ENCODE peak calls at places on chromosomes 11 and 22, in ten cellular contexts. One of them, this sample, is unnamed.

GRCh38 chr11:105923814-105924213 is 98.2 kb downstream of the MSANTD4 start:
- DNase-seq in lower lobe of right lung: no peak
- DNase-seq in CD4-positive, CD25-positive, alpha-beta regulatory T cell: no peak
- DNase-seq in bronchial epithelial cell: no peak
- DNase-seq in CD8-positive, alpha-beta memory T cell: no peak
- DNase-seq in esophagus squamous epithelium: no peak
- DNase-seq in A549: no peak
- DNase-seq in neuronal stem cell: no peak
- DNase-seq in BJ: peak
- DNase-seq in fibroblast of mammary gland: peak
- DNase-seq in this sample: no peak

GRCh38 chr11:123260511-123261211 is 65.6 kb upstream of the CLMP start:
- DNase-seq in A549: no peak
- DNase-seq in fibroblast of mammary gland: peak
- DNase-seq in CD4-positive, CD25-positive, alpha-beta regulatory T cell: no peak
- DNase-seq in BJ: no peak
- DNase-seq in bronchial epithelial cell: peak
- DNase-seq in neuronal stem cell: no peak
- DNase-seq in CD8-positive, alpha-beta memory T cell: no peak
- DNase-seq in esophagus squamous epithelium: no peak
- DNase-seq in lower lobe of right lung: no peak
- DNase-seq in this sample: no peak

GRCh38 chr11:33463059-33463458 is 205.9 kb downstream of the HIPK3 start:
- DNase-seq in A549: no peak
- DNase-seq in fibroblast of mammary gland: peak
- DNase-seq in CD4-positive, CD25-positive, alpha-beta regulatory T cell: no peak
- DNase-seq in esophagus squamous epithelium: no peak
- DNase-seq in BJ: no peak
- DNase-seq in lower lobe of right lung: no peak
- DNase-seq in CD8-positive, alpha-beta memory T cell: no peak
- DNase-seq in neuronal stem cell: no peak
- DNase-seq in bronchial epithelial cell: peak
- DNase-seq in this sample: no peak

GRCh38 chr11:2926611-2927492 is 2.4 kb downstream of the PHLDA2 start:
- DNase-seq in BJ: no peak
- DNase-seq in CD4-positive, CD25-positive, alpha-beta regulatory T cell: no peak
- DNase-seq in esophagus squamous epithelium: no peak
- DNase-seq in CD8-positive, alpha-beta memory T cell: no peak
- DNase-seq in neuronal stem cell: no peak
- DNase-seq in lower lobe of right lung: peak
- DNase-seq in bronchial epithelial cell: no peak
- DNase-seq in fibroblast of mammary gland: no peak
- DNase-seq in A549: no peak
- DNase-seq in this sample: no peak

GRCh38 chr11:10694481-10695239 is 1.1 kb upstream of the IRAG1 start:
- DNase-seq in bronchial epithelial cell: no peak
- DNase-seq in fibroblast of mammary gland: peak
- DNase-seq in A549: no peak
- DNase-seq in esophagus squamous epithelium: no peak
- DNase-seq in neuronal stem cell: no peak
- DNase-seq in lower lobe of right lung: no peak
- DNase-seq in BJ: no peak
- DNase-seq in CD8-positive, alpha-beta memory T cell: no peak
- DNase-seq in CD4-positive, CD25-positive, alpha-beta regulatory T cell: no peak
- DNase-seq in this sample: no peak

GRCh38 chr11:95821640-95822039 is 31.3 kb downstream of the CEP57 start:
- DNase-seq in CD8-positive, alpha-beta memory T cell: no peak
- DNase-seq in bronchial epithelial cell: peak
- DNase-seq in neuronal stem cell: no peak
- DNase-seq in BJ: no peak
- DNase-seq in lower lobe of right lung: no peak
- DNase-seq in CD4-positive, CD25-positive, alpha-beta regulatory T cell: no peak
- DNase-seq in esophagus squamous epithelium: no peak
- DNase-seq in A549: no peak
- DNase-seq in fibroblast of mammary gland: peak
- DNase-seq in this sample: no peak

GRCh38 chr11:94934362-94934761 is 39.0 kb downstream of the CWC15 start:
- DNase-seq in neuronal stem cell: no peak
- DNase-seq in bronchial epithelial cell: no peak
- DNase-seq in esophagus squamous epithelium: no peak
- DNase-seq in CD4-positive, CD25-positive, alpha-beta regulatory T cell: no peak
- DNase-seq in lower lobe of right lung: no peak
- DNase-seq in fibroblast of mammary gland: peak
- DNase-seq in BJ: no peak
- DNase-seq in A549: no peak
- DNase-seq in CD8-positive, alpha-beta memory T cell: no peak
- DNase-seq in this sample: peak

GRCh38 chr22:41197808-41198585 is 7.1 kb upstream of the L3MBTL2 start:
- DNase-seq in fibroblast of mammary gland: no peak
- DNase-seq in CD8-positive, alpha-beta memory T cell: peak
- DNase-seq in esophagus squamous epithelium: no peak
- DNase-seq in lower lobe of right lung: peak
- DNase-seq in BJ: no peak
- DNase-seq in CD4-positive, CD25-positive, alpha-beta regulatory T cell: peak
- DNase-seq in A549: peak
- DNase-seq in neuronal stem cell: no peak
- DNase-seq in bronchial epithelial cell: peak
- DNase-seq in this sample: peak

GRCh38 chr22:50676661-50677492 is 4.3 kb downstream of the SHANK3 start:
- DNase-seq in CD8-positive, alpha-beta memory T cell: no peak
- DNase-seq in lower lobe of right lung: no peak
- DNase-seq in bronchial epithelial cell: no peak
- DNase-seq in BJ: no peak
- DNase-seq in esophagus squamous epithelium: no peak
- DNase-seq in neuronal stem cell: no peak
- DNase-seq in fibroblast of mammary gland: no peak
- DNase-seq in A549: no peak
- DNase-seq in CD4-positive, CD25-positive, alpha-beta regulatory T cell: no peak
- DNase-seq in this sample: no peak

GRCh38 chr22:25797891-25798290 is 55.9 kb downstream of the MYO18B start:
- DNase-seq in BJ: no peak
- DNase-seq in esophagus squamous epithelium: no peak
- DNase-seq in CD4-positive, CD25-positive, alpha-beta regulatory T cell: no peak
- DNase-seq in lower lobe of right lung: no peak
- DNase-seq in CD8-positive, alpha-beta memory T cell: no peak
- DNase-seq in fibroblast of mammary gland: no peak
- DNase-seq in bronchial epithelial cell: no peak
- DNase-seq in neuronal stem cell: no peak
- DNase-seq in A549: no peak
- DNase-seq in this sample: no peak

GRCh38 chr11:17643506-17644405 is 75.6 kb upstream of the MYOD1 start:
- DNase-seq in lower lobe of right lung: no peak
- DNase-seq in BJ: no peak
- DNase-seq in bronchial epithelial cell: no peak
- DNase-seq in neuronal stem cell: no peak
- DNase-seq in CD4-positive, CD25-positive, alpha-beta regulatory T cell: no peak
- DNase-seq in A549: no peak
- DNase-seq in fibroblast of mammary gland: no peak
- DNase-seq in esophagus squamous epithelium: no peak
- DNase-seq in CD8-positive, alpha-beta memory T cell: no peak
- DNase-seq in this sample: no peak
- H3K4me3 ChIP-seq in lower lobe of right lung: no peak
- H3K4me3 ChIP-seq in BJ: no peak
- H3K4me3 ChIP-seq in bronchial epithelial cell: no peak
- H3K4me3 ChIP-seq in neuronal stem cell: no peak
- H3K4me3 ChIP-seq in CD4-positive, CD25-positive, alpha-beta regulatory T cell: no peak
- H3K4me3 ChIP-seq in A549: no peak
- H3K4me3 ChIP-seq in fibroblast of mammary gland: no peak
- H3K4me3 ChIP-seq in esophagus squamous epithelium: no peak
- H3K4me3 ChIP-seq in CD8-positive, alpha-beta memory T cell: no peak
- H3K4me3 ChIP-seq in this sample: no peak

DNA sequence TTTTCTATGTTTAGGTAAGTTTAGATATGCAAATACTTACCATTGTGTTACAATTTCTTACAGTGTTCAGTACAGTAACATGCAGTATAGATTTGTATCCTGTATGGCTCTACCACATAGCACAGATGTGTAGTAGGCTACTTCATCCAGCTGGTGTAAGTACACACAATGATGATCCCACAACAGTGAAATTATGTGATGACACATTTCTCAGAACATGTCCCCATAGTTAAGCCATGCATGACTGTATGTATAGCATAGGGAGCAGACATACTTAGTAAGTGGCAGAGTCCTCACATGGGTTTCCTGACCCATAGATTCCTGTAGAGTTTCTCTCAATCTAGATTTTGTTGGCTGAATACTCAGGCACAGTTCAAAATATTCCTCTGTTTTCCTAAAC is 26.8 kb upstream of the BARX2 start:
- DNase-seq in fibroblast of mammary gland: no peak
- DNase-seq in esophagus squamous epithelium: no peak
- DNase-seq in CD4-positive, CD25-positive, alpha-beta regulatory T cell: no peak
- DNase-seq in BJ: no peak
- DNase-seq in A549: no peak
- DNase-seq in bronchial epithelial cell: no peak
- DNase-seq in CD8-positive, alpha-beta memory T cell: no peak
- DNase-seq in neuronal stem cell: no peak
- DNase-seq in lower lobe of right lung: no peak
- DNase-seq in this sample: no peak
- H3K4me3 ChIP-seq in fibroblast of mammary gland: no peak
- H3K4me3 ChIP-seq in esophagus squamous epithelium: no peak
- H3K4me3 ChIP-seq in CD4-positive, CD25-positive, alpha-beta regulatory T cell: no peak
- H3K4me3 ChIP-seq in BJ: no peak
- H3K4me3 ChIP-seq in A549: no peak
- H3K4me3 ChIP-seq in bronchial epithelial cell: no peak
- H3K4me3 ChIP-seq in CD8-positive, alpha-beta memory T cell: no peak
- H3K4me3 ChIP-seq in neuronal stem cell: no peak
- H3K4me3 ChIP-seq in lower lobe of right lung: no peak
- H3K4me3 ChIP-seq in this sample: no peak

DNA sequence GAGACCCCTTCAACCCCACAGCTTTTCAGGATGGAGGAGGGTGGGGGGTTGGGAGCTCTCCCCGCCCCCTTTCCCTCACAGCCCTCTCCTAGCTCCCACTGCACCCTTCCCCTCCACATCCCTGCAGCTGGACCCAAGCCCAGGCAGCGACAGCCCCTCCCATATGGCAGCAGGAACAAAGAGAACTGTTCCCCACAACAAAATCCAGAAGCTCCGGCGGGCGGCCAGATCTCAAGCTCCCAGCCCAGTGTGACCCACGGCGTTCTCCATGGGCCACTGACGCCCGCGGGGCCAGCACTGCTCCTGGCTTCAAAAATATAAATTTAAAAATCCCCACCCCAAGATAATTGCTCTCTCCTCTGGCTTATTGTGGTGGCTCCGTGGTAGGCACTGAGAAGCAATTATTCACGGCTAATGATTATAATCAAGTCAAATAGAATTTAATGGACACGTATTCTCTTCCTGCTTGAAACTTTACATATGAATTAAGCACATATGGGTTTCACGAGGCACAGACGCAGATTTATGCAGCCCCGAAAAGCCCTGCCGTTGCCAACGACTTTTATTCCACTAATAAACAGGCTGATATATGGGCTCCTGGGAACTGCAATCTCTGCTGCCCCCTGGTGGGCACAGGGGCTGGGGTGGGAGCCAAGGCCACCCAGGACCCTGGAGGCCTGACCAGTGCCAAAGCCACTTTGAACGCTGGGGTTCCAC is 17.6 kb downstream of the MACROD1 start:
- DNase-seq in BJ: no peak
- DNase-seq in lower lobe of right lung: peak
- DNase-seq in neuronal stem cell: peak
- DNase-seq in A549: peak
- DNase-seq in CD4-positive, CD25-positive, alpha-beta regulatory T cell: peak
- DNase-seq in esophagus squamous epithelium: no peak
- DNase-seq in CD8-positive, alpha-beta memory T cell: peak
- DNase-seq in bronchial epithelial cell: peak
- DNase-seq in fibroblast of mammary gland: peak
- DNase-seq in this sample: no peak
- H3K4me3 ChIP-seq in BJ: no peak
- H3K4me3 ChIP-seq in lower lobe of right lung: peak
- H3K4me3 ChIP-seq in neuronal stem cell: no peak
- H3K4me3 ChIP-seq in A549: no peak
- H3K4me3 ChIP-seq in CD4-positive, CD25-positive, alpha-beta regulatory T cell: no peak
- H3K4me3 ChIP-seq in esophagus squamous epithelium: peak
- H3K4me3 ChIP-seq in CD8-positive, alpha-beta memory T cell: no peak
- H3K4me3 ChIP-seq in bronchial epithelial cell: no peak
- H3K4me3 ChIP-seq in fibroblast of mammary gland: peak
- H3K4me3 ChIP-seq in this sample: no peak

DNA sequence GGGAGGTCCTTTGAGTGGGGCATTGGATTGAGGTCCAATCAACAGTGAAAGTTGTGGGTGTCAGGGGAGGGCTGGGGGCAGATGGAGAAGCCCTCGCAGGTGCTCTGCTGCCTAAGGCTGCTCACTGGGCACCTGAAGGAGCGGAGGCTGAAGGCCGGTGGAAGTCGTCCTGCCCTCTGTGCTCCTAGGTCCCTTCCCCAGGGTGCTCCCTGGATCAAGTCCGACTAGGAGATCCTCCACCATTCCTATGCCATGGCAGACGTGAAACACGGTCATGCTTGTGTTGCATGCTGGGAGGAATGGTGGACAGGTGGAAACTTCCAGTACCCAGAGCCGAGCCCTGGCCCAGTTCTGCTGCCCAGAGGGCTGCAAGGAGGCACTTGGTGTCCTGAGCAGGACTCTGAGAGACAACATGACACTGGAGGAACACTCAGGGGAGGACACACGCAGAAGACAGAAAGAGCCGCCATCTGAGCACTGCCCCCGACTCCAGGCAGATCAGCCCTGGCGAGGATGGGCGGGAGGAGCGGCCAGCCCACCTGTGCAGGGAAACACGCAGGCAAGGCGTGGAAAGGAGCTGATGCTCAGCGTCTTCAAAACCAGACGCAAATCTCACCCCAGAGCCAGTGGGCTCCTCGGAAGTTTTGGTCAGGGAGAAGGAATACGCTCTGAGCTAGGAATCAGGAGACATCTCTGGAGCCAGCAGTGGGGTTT is 786.8 kb downstream of the BRD1 start:
- DNase-seq in bronchial epithelial cell: no peak
- DNase-seq in neuronal stem cell: no peak
- DNase-seq in A549: no peak
- DNase-seq in lower lobe of right lung: no peak
- DNase-seq in CD8-positive, alpha-beta memory T cell: no peak
- DNase-seq in BJ: no peak
- DNase-seq in CD4-positive, CD25-positive, alpha-beta regulatory T cell: no peak
- DNase-seq in esophagus squamous epithelium: no peak
- DNase-seq in fibroblast of mammary gland: no peak
- DNase-seq in this sample: no peak
- H3K4me3 ChIP-seq in bronchial epithelial cell: no peak
- H3K4me3 ChIP-seq in neuronal stem cell: no peak
- H3K4me3 ChIP-seq in A549: no peak
- H3K4me3 ChIP-seq in lower lobe of right lung: no peak
- H3K4me3 ChIP-seq in CD8-positive, alpha-beta memory T cell: no peak
- H3K4me3 ChIP-seq in BJ: no peak
- H3K4me3 ChIP-seq in CD4-positive, CD25-positive, alpha-beta regulatory T cell: no peak
- H3K4me3 ChIP-seq in esophagus squamous epithelium: no peak
- H3K4me3 ChIP-seq in fibroblast of mammary gland: no peak
- H3K4me3 ChIP-seq in this sample: no peak

GRCh38 chr11:126601550-126602215 is 246.2 kb downstream of the ST3GAL4 start:
- DNase-seq in fibroblast of mammary gland: no peak
- DNase-seq in A549: no peak
- DNase-seq in CD4-positive, CD25-positive, alpha-beta regulatory T cell: no peak
- DNase-seq in esophagus squamous epithelium: no peak
- DNase-seq in CD8-positive, alpha-beta memory T cell: no peak
- DNase-seq in lower lobe of right lung: no peak
- DNase-seq in bronchial epithelial cell: no peak
- DNase-seq in neuronal stem cell: peak
- DNase-seq in BJ: no peak
- DNase-seq in this sample: no peak
- H3K4me3 ChIP-seq in fibroblast of mammary gland: no peak
- H3K4me3 ChIP-seq in A549: no peak
- H3K4me3 ChIP-seq in CD4-positive, CD25-positive, alpha-beta regulatory T cell: no peak
- H3K4me3 ChIP-seq in esophagus squamous epithelium: no peak
- H3K4me3 ChIP-seq in CD8-positive, alpha-beta memory T cell: no peak
- H3K4me3 ChIP-seq in lower lobe of right lung: no peak
- H3K4me3 ChIP-seq in bronchial epithelial cell: no peak
- H3K4me3 ChIP-seq in neuronal stem cell: no peak
- H3K4me3 ChIP-seq in BJ: no peak
- H3K4me3 ChIP-seq in this sample: no peak